ENCODE peak calls at places on chromosome 5, in four cellular contexts. U is A549, R is transverse colon, V is ovary. E is an unnamed sample. For H3K4me1, the result is how much of the 10 kb centered on the place peaks cover.

GRCh38 chr5:59988396-59988795 is 94.9 kb upstream of the PDE4D start:
- DNase-seq in U (no peak), R (no peak), V (no peak), E (no peak)

GRCh38 chr5:4050203-4050602 is 454.6 kb downstream of the IRX1 start:
- DNase-seq in U (no peak), R (no peak), V (no peak), E (no peak)

GRCh38 chr5:14351845-14352712 is 208.9 kb downstream of the TRIO start:
- DNase-seq in U (peak), R (peak), V (peak), E (peak)

GRCh38 chr5:148397968-148398595 is 14.3 kb downstream of the FBXO38 start:
- DNase-seq in U (no peak), R (no peak), V (no peak), E (no peak)

GRCh38 chr5:172437445-172438303 is 16.7 kb downstream of the SH3PXD2B start:
- DNase-seq in U (no peak), R (peak), V (peak), E (peak)

GRCh38 chr5:154039458-154039829 is 677 bp downstream of the MFAP3 start:
- DNase-seq in U (no peak), R (no peak), V (no peak), E (no peak)

GRCh38 chr5:50564558-50564957 is 101.9 kb upstream of the PARP8 start:
- DNase-seq in U (no peak), R (no peak), V (no peak), E (no peak)

GRCh38 chr5:180348316-180348715 is 4.8 kb downstream of the GFPT2 start:
- DNase-seq in U (no peak), R (no peak), V (no peak), E (no peak)

GRCh38 chr5:399296-400281 is 43.4 kb upstream of the EXOC3 start:
- DNase-seq in U (peak), R (peak), V (peak), E (peak)
- TF ChIP-seq POLR2A in U (no peak), R (peak), V (peak), E (no peak)

GRCh38 chr5:54717870-54718269 is 200.3 kb downstream of the SNX18 start:
- DNase-seq in U (no peak), R (no peak), V (no peak), E (no peak)

GRCh38 chr5:54719384-54720306 is 202.1 kb downstream of the SNX18 start:
- DNase-seq in U (no peak), R (no peak), V (peak), E (peak)

GRCh38 chr5:54720346-54720745 is 202.8 kb downstream of the SNX18 start:
- DNase-seq in U (no peak), R (no peak), V (no peak), E (no peak)

GRCh38 chr5:54717459-54717858 is 199.9 kb downstream of the SNX18 start:
- DNase-seq in U (no peak), R (no peak), V (no peak), E (no peak)

GRCh38 chr5:54718647-54719046 is 201.1 kb downstream of the SNX18 start:
- DNase-seq in U (no peak), R (no peak), V (no peak), E (peak)
- H3K4me1 ChIP-seq in U (under half), R (under half), V (under half), E (under half)

DNA sequence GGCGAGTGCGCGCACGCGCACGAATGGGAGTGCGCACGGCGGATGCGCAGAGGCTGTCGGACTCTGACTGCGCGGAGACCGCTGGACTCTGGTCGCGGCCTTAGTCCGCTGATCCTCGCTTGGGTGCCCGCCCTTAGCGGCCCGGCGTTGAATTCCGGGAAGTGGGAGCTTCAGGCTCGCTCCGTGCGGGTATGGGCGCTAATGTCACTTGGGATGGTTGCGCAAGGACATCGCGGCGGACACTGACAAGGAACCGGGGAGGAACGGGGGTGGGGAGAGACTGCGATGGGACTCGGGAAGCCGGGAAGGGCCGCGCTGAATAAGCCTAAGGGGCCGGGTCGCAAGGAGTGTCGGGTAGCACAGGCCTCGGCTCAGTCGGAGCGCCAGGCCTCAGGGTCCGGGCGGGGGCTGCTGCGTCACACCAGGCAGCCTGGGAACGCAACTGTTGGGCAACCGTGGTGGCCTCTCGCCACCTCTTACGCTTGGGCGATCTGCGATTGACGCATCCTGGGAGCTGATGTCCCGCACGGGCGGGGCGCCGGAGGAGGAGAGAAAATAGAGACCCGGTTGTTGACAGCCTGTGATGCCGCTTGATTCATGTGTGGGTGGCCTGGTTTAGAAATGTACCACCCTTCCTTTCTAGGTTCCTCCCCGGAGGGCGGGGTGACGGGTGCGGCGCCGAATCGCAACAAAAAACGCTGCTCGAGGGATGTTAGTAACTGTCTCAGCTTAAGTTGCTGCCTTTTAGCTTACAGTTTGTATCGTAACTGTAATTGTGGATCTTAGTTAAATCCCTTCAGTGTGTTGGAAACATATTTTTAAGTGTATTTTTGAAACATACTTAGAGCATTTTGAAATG is 545 bp upstream of the CHD1 start:
- DNase-seq in U (peak), R (peak), V (peak), E (peak)
- TF ChIP-seq POLR2A in U (peak), R (peak), V (peak), E (peak)

DNA sequence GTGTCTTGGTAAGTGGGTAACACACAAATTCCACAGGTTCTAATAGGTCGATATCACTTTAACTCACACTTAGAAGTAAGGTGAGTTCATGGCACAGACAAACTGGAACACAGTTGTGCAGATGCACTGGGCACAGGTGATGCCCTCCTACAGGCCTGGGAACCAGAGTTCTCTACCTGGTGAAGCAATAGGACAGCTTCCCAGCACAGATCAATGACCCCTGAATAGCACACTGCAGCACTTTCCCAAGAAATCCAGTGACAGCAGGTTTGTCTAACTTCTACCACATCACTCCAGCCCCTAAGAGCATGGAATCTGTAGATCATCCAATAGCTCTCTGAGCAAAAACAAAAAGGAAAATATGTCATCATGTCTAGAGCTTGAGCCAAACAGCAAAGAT is 33.5 kb downstream of the MOCS2 start:
- DNase-seq in U (no peak), R (no peak), V (no peak), E (no peak)
- H3K4me1 ChIP-seq in U (under half), R (under half), V (under half), E (under half)